ENCODE peak calls at places on chromosomes 13 and 19, in five cellular contexts. G is bronchial epithelial cell, A is GM23338, Y is IMR-90, H is heart right ventricle. E is an unnamed sample.

GRCh38 chr13:34647379-34647778 is 294.7 kb upstream of the NBEA start:
- DNase-seq in Y (no peak), H (no peak), G (peak; percentile 94), A (no peak), E (no peak)

GRCh38 chr13:113170503-113170902 is 12.1 kb downstream of the PROZ start:
- DNase-seq in H (no peak), Y (no peak), A (no peak), G (no peak), E (no peak)

GRCh38 chr13:114339779-114340534 is 25.7 kb downstream of the CHAMP1 start:
- DNase-seq in A (peak; percentile 47), H (no peak), Y (peak; percentile 30), G (peak; percentile 30), E (peak; percentile 58)

GRCh38 chr19:47228168-47228936 is 2.6 kb downstream of the BBC3 start:
- DNase-seq in Y (peak; percentile 17), G (no peak), A (peak; percentile 67), H (no peak), E (no peak)

GRCh38 chr13:104773775-104774174 is 1707.6 kb upstream of the SLC10A2 start:
- DNase-seq in A (peak; percentile 86), G (peak; percentile 72), Y (peak; percentile 54), H (no peak), E (peak; percentile 82)

GRCh38 chr13:25170554-25171107 is 1.5 kb downstream of the AMER2 start:
- DNase-seq in A (peak; percentile 56), H (no peak), G (no peak), Y (no peak), E (peak; percentile 4)

GRCh38 chr13:73851104-73851503 is 283.1 kb downstream of the KLF12 start:
- DNase-seq in G (no peak), A (no peak), H (no peak), Y (peak; percentile 81), E (no peak)

GRCh38 chr13:42272115-42272756 is at the start of gene AKAP11:
- DNase-seq in H (peak; percentile 36), A (peak; percentile 73), G (no peak), Y (peak; percentile 28), E (peak; percentile 49)

GRCh38 chr13:77510156-77510555 is 25.4 kb upstream of the SCEL start:
- DNase-seq in G (no peak), H (no peak), Y (no peak), A (no peak), E (no peak)

GRCh38 chr13:112756967-112757758 is 67.3 kb downstream of the ATP11A start:
- DNase-seq in H (no peak), G (no peak), A (no peak), Y (no peak), E (no peak)

GRCh38 chr13:34698953-34699352 is 243.1 kb upstream of the NBEA start:
- DNase-seq in Y (no peak), A (no peak), H (no peak), G (peak; percentile 34), E (peak; percentile 50)

GRCh38 chr13:109547942-109548860 is 238.2 kb downstream of the IRS2 start:
- DNase-seq in A (no peak), G (no peak), Y (no peak), H (no peak), E (no peak)

GRCh38 chr19:42468273-42468796 is 25.6 kb upstream of the CXCL17 start:
- DNase-seq in H (no peak), Y (peak; percentile 62), G (peak; percentile 70), A (no peak), E (peak; percentile 69)

DNA sequence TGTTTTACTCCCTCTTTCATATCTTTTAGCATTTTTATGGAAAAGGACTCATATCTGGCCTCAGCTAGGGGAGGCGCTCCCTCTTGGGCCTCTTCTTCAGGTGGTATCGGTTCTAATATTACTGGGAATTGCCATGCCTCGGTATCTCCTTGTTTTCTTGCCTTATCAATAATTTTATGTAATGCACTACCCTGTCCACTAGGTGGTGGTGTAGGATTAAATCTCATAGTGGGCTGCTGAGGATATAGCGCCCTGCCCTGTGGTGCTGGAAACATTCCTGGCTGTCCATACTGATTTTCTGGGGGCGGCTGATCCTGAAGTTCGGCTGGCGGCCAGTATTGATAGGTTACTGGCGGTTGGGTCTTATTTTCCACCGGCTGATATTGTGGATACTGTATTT is 35.8 kb downstream of the ZNF420 start:
- DNase-seq in G (no peak), A (peak; percentile 58), Y (no peak), H (no peak), E (no peak)
- TF ChIP-seq CTCF in G (no peak), A (peak; percentile 64), Y (no peak), H (peak; percentile 19), E (peak; percentile 19)

DNA sequence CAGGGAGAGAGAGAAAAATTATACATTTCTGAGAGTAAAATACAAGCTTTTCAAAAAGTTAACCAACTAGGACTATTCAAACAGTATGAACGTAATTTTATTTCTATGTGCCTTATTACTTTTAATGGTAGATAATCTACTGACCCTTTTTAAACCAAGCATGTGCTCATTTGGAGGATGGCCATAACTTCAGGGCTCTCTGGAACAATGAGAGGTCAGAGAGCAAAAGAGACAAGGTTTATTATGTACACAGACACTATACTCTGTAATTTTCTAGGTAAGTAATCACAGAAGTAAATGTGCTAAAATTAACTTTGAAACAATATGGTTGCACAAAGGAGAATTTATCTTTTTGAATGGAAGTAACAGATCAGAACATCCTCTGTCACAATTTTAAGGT is 1.1 kb downstream of the POSTN start:
- DNase-seq in A (no peak), H (no peak), Y (no peak), G (no peak), E (no peak)
- H3K4me3 ChIP-seq in A (no peak overlapping the region), H (no peak overlapping the region), Y (no peak overlapping the region), G (no peak overlapping the region), E (peak overlapping the region; percentile 63)

DNA sequence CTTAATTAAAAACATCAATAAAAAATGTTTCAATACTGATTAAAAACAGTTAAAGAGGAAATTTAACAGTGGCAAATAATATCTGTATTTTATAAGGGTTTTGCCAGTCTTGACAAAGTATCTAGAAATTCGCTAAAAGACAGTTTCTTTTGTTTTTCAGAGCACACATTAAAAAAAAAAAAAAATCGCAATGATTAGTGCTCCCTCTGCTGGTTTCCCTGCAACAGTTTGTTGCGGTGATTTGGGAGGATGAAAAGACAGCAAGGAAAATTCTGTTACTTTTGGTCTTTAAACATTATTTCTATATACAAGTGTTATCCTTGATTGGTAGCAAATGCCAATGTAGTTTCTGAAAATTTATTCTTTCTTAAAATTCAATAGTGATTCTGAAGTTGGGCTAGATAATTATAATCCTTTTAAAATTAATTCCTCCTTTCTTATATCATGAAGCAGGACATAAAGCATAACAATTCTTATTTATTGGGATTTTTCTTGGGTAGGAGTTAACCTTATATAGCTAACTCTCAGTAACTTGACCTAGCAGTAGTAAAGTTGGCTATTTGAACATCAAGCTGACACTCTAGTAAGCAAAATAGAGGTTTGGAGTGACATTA is 23.1 kb upstream of the SPRY2 start:
- DNase-seq in H (no peak), G (peak; percentile 14), Y (peak; percentile 49), A (peak; percentile 67), E (peak; percentile 61)
- TF ChIP-seq CTCF in H (peak; percentile 75), G (peak; percentile 52), Y (peak; percentile 88), A (peak; percentile 95), E (peak; percentile 85)

GRCh38 chr19:2982983-2983350 is 5.6 kb downstream of the TLE6 start:
- DNase-seq in Y (peak; percentile 68), H (peak; percentile 81), A (no peak), G (peak; percentile 31), E (peak; percentile 87)
- H3K4me3 ChIP-seq in Y (no peak overlapping the region), H (no peak overlapping the region), A (peak overlapping the region; percentile 42), G (no peak overlapping the region), E (no peak overlapping the region)

GRCh38 chr13:110811751-110812110 is 98.2 kb downstream of the ING1 start:
- DNase-seq in H (no peak), A (no peak), G (no peak), Y (no peak), E (no peak)

GRCh38 chr13:110811008-110811720 is 97.7 kb downstream of the ING1 start:
- DNase-seq in A (no peak), H (no peak), G (no peak), Y (no peak), E (no peak)

GRCh38 chr13:110813646-110814624 is 100.4 kb downstream of the ING1 start:
- DNase-seq in G (no peak), Y (no peak), H (no peak), A (no peak), E (no peak)

GRCh38 chr13:110812869-110813645 is 99.6 kb downstream of the ING1 start:
- DNase-seq in G (no peak), Y (no peak), H (no peak), A (no peak), E (no peak)

DNA sequence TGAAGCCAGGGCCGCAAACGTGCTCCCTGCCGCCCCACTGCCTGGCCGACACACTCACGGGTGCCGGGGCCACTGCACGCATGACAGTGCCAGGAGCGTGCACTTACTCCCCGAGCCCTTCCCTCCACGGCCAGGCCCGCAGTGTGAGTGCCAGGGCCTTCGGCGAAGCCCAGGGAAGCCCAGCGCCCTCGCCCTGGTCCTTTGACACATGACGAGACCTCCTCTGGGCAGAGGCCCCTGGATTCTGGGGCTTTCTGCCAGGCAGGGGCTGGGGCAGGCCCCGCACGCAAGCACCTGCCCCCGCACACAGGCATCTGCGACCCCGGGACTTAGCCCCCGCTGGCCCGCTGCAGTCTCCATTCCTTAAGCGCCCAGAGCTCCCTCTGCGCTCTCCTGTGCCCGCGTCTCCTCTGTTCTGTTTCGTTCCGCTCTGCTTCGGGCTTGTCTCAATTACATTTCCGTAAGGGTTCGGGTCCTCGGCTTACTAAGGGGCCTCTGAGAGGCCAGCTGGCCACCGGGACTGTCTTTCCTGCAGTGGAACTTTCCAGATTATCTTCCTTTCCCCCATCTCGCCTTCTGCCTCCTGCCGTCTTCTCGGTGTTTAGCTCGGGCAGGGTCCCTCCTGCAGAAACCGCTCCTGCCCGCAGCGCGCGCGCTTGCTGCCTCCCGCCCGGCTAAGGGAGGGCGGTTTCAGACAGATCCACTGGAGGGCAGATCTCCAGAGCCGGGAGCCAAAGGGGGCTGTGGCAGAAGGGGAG is 98.8 kb downstream of the ING1 start:
- DNase-seq in H (no peak), G (no peak), A (peak; percentile 77), Y (no peak), E (peak; percentile 31)
- TF ChIP-seq CTCF in H (no peak), G (no peak), A (peak; percentile 19), Y (no peak), E (peak; percentile 38)

GRCh38 chr19:18764591-18765051 is 26.5 kb downstream of the COMP start:
- DNase-seq in G (no peak), A (no peak), H (no peak), Y (no peak), E (no peak)
- H3K4me3 ChIP-seq in G (no peak overlapping the region), A (no peak overlapping the region), H (no peak overlapping the region), Y (no peak overlapping the region), E (no peak overlapping the region)

GRCh38 chr19:19409235-19410030 is 4.0 kb downstream of the GATAD2A start:
- DNase-seq in H (no peak), G (peak; percentile 71), Y (no peak), A (peak; percentile 45), E (no peak)
- TF ChIP-seq CTCF in H (no peak), G (no peak), Y (no peak), A (no peak), E (no peak)

E was measured in choroid plexus epithelial cell.